ENCODE peak calls at places on chromosomes 2 and 18, in five cellular contexts. G, S, P, K and U are unnamed samples.

GRCh38 chr2:216352653-216353270 is 19.5 kb downstream of the MARCHF4 start:
- DNase-seq in S (no peak), G (no peak), P (no peak), K (no peak), U (no peak)

GRCh38 chr2:168246483-168247340 is 683 bp downstream of the STK39 start:
- DNase-seq in K (peak; percentile 11), S (peak; percentile 74), G (no peak), P (peak; percentile 65), U (no peak)

GRCh38 chr2:40416486-40416885 is 35.4 kb downstream of the SLC8A1 start:
- DNase-seq in G (no peak), S (no peak), K (no peak), P (no peak), U (no peak)

GRCh38 chr18:74281011-74281638 is 10.6 kb downstream of the CYB5A start:
- DNase-seq in S (no peak), K (no peak), P (no peak), G (no peak), U (no peak)

GRCh38 chr2:72142743-72143440 is 4.8 kb downstream of the CYP26B1 start:
- DNase-seq in S (peak; percentile 80), P (no peak), K (no peak), G (no peak), U (no peak)

GRCh38 chr18:28005164-28005563 is 171.8 kb downstream of the CDH2 start:
- DNase-seq in P (no peak), K (no peak), G (no peak), S (no peak), U (no peak)

GRCh38 chr2:190505696-190506095 is 28.8 kb downstream of the NEMP2 start:
- DNase-seq in K (no peak), G (no peak), P (no peak), S (no peak), U (no peak)

GRCh38 chr2:37564356-37564755 is 107.1 kb downstream of the CDC42EP3 start:
- DNase-seq in K (no peak), S (no peak), P (no peak), G (no peak), U (peak; percentile 2)

GRCh38 chr2:24022975-24023575 is 13.2 kb downstream of the MFSD2B start:
- DNase-seq in G (no peak), S (no peak), K (no peak), P (no peak), U (no peak)

GRCh38 chr18:47175283-47175894 is 775 bp downstream of the IER3IP1 start:
- DNase-seq in P (no peak), K (no peak), S (no peak), G (no peak), U (no peak)

GRCh38 chr2:174568425-174568824 is 29.2 kb downstream of the WIPF1 start:
- DNase-seq in K (no peak), G (no peak), S (no peak), P (no peak), U (no peak)

GRCh38 chr2:105576440-105577241 is 168.1 kb upstream of the NCK2 start:
- DNase-seq in G (peak; percentile 24), P (no peak), K (peak; percentile 43), S (peak; percentile 85), U (peak; percentile 55)

GRCh38 chr2:186771395-186771794 is 77.5 kb downstream of the FAM171B start:
- DNase-seq in P (no peak), S (no peak), K (no peak), G (no peak), U (no peak)

GRCh38 chr2:10909050-10909995 is 2.4 kb upstream of the KCNF1 start:
- DNase-seq in S (no peak), G (no peak), K (peak; percentile 38), P (no peak), U (peak; percentile 43)

GRCh38 chr2:55148269-55148668 is 83.8 kb downstream of the CLHC1 start:
- DNase-seq in G (no peak), S (peak; percentile 54), K (no peak), P (no peak), U (peak; percentile 35)

GRCh38 chr2:239544846-239545465 is 144.1 kb upstream of the HDAC4 start:
- DNase-seq in P (peak; percentile 7), K (no peak), S (no peak), G (no peak), U (no peak)

GRCh38 chr18:23684515-23685197 is 4.6 kb upstream of the LAMA3 start:
- DNase-seq in K (no peak), P (no peak), G (no peak), S (peak; percentile 61), U (no peak)

GRCh38 chr2:238582159-238582558 is 155.4 kb downstream of the ASB1 start:
- DNase-seq in K (no peak), S (no peak), P (no peak), G (peak; percentile 5), U (no peak)